ENCODE peak calls at places on chromosome 9, in six cellular contexts. H is hepatocyte, L is LNCaP clone FGC, S is spleen, F is keratinocyte, B is psoas muscle. Z is an unnamed sample.
A peak's percentile ranks its signal among the peaks of the same experiment; 100 is the strongest.

GRCh38 chr9:133269537-133270357 is 5.3 kb downstream of the ABO start:
- DNase-seq in H (no peak), L (no peak), S (no peak), F (no peak), B (no peak), Z (no peak)

GRCh38 chr9:129319076-129319937 is 141.2 kb upstream of the IER5L start:
- DNase-seq in H (no peak), L (no peak), S (peak; percentile 67), F (no peak), B (no peak), Z (no peak)

GRCh38 chr9:93132287-93132927 is 1.6 kb downstream of the NINJ1 start:
- DNase-seq in H (no peak), L (peak; percentile 79), S (peak; percentile 84), F (no peak), B (no peak), Z (no peak)

GRCh38 chr9:100229561-100229960 is 123.2 kb downstream of the TEX10 start:
- DNase-seq in H (no peak), L (no peak), S (no peak), F (no peak), B (no peak), Z (no peak)

GRCh38 chr9:37283730-37284235 is 138.7 kb upstream of the GRHPR start:
- DNase-seq in H (no peak), L (no peak), S (no peak), F (no peak), B (no peak), Z (peak; percentile 35)

GRCh38 chr9:126337690-126338426 is 11.2 kb downstream of the MVB12B start:
- DNase-seq in H (no peak), L (no peak), S (no peak), F (no peak), B (no peak), Z (no peak)

GRCh38 chr9:1120500-1120899 is 70.3 kb downstream of the DMRT2 start:
- DNase-seq in H (no peak), L (no peak), S (no peak), F (no peak), B (no peak), Z (no peak)

GRCh38 chr9:2340046-2340760 is 281.4 kb upstream of the VLDLR start:
- DNase-seq in H (no peak), L (no peak), S (no peak), F (peak; percentile 59), B (no peak), Z (no peak)

GRCh38 chr9:115941561-115942315 is 211.9 kb upstream of the PAPPA start:
- DNase-seq in H (no peak), L (no peak), S (no peak), F (no peak), B (no peak), Z (no peak)

GRCh38 chr9:135249191-135249590 is 161.7 kb downstream of the OLFM1 start:
- DNase-seq in H (no peak), L (no peak), S (peak; percentile 52), F (no peak), B (peak; percentile 3), Z (no peak)

GRCh38 chr9:97389249-97389648 is 22.6 kb upstream of the TDRD7 start:
- DNase-seq in H (no peak), L (no peak), S (no peak), F (no peak), B (no peak), Z (no peak)

GRCh38 chr9:97386733-97387503 is 25.0 kb upstream of the TDRD7 start:
- DNase-seq in H (peak; percentile 83), L (no peak), S (peak; percentile 86), F (no peak), B (peak; percentile 62), Z (peak; percentile 33)

GRCh38 chr9:97388721-97389238 is 23.1 kb upstream of the TDRD7 start:
- DNase-seq in H (no peak), L (no peak), S (no peak), F (no peak), B (no peak), Z (no peak)

GRCh38 chr9:97387504-97387886 is 24.4 kb upstream of the TDRD7 start:
- DNase-seq in H (no peak), L (no peak), S (no peak), F (no peak), B (no peak), Z (no peak)

DNA sequence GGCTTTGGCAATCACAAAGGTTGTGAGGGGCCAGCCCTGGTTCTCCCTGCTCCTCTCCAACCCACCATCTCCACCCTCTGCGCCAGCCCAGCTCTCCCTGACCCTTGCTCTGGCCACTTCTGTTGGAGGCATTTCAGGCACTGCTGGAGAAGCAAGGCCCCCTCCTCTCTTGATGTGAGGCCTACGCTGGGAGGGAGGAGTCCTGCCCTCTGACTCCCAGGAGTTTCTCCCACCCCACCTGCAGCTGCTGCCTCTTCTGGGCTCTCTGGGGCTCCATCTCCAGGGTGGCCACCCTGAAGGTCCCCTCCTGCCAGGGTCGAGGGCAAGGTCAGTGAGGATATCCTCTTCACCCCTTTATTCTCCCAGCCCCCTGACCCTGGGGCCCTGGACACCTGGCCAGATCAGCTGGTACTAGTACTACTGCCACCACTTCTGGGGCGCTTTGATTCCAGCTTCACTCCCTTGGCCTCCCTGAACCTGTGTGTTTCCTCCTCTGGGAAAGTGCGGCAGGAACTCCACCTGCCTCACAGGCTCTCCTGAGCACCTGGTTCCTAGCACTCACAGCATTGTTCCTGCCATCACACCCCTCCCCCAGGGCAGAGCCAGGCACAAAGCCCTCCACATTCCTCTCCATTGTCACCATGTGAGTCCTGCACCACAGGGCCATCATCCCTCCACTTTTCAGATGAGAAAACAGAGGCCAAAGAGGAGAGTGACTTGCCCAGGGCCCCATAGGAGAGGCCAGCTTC is 23.8 kb upstream of the TDRD7 start:
- DNase-seq in H (no peak), L (no peak), S (no peak), F (no peak), B (no peak), Z (no peak)
- TF ChIP-seq CTCF in H (no peak), L (no peak), S (no peak), F (no peak), B (no peak), Z (no peak)

GRCh38 chr9:127424669-127424986 is 446 bp downstream of the ZNF79 start:
- DNase-seq in H (peak; percentile 50), L (no peak), S (no peak), F (no peak), B (no peak), Z (no peak)
- TF ChIP-seq CTCF in H (no peak), L (peak; percentile 35), S (no peak), F (no peak), B (no peak), Z (no peak)

DNA sequence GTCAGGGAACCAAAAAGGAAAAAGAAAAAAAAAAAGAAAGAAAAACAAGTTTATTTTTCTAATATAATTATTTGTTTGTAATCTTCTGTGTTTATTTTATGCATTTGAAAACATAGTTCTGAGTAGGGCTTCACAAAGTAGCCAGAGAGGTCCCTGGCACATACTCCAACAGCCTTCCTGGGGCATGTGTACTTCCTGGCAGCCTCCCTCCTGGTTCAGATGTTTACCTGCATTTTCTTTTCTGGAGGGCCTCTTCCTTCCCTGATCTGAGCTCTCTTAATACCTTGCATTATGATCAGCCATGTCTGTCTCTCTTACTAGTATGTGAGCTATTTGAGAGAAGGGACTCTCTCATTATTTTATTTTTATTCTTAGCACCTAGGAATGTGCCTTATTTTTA is 361.8 kb downstream of the KDM4C start:
- DNase-seq in H (no peak), L (no peak), S (no peak), F (no peak), B (no peak), Z (no peak)
- TF ChIP-seq CTCF in H (no peak), L (no peak), S (no peak), F (no peak), B (no peak), Z (no peak)

GRCh38 chr9:87148391-87149237 is 201.3 kb upstream of the GAS1 start:
- DNase-seq in H (peak; percentile 86), L (no peak), S (peak; percentile 77), F (no peak), B (peak; percentile 88), Z (peak; percentile 72)
- TF ChIP-seq CTCF in H (peak; percentile 20), L (no peak), S (no peak), F (no peak), B (no peak), Z (peak; percentile 37)

GRCh38 chr9:6904366-6904765 is 146.6 kb downstream of the KDM4C start:
- DNase-seq in H (no peak), L (no peak), S (no peak), F (no peak), B (no peak), Z (no peak)
- TF ChIP-seq CTCF in H (no peak), L (no peak), S (no peak), F (no peak), B (no peak), Z (no peak)

DNA sequence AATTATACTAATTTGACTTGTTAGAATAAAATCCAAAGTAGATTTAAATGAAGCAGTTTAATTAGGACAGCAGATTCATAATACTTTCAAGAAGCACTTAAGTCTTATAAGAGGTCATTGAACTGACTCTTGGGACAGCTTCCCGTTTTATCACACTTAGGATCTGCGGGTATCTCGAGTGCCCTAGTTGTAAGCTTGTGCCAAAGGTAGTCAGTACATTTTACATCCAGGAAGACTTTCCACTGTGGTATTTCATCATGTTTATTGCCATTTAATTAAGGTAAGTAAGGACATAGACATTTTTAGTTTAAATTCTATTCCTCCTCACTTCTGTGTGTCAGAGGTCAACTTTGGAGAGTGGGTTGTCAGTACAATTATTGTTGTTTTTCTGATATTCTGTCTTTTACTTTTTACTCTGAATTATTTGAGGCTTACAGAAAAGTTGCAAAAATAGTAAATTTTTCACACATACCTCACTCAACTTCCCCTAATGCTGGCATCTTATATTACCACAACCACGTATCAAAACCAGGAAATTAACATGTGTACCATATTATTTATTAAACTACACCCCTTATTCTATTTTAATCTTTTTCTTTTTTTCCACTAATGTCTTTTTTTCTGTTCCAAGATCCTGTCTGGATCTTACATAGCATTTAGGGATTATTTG is 7.5 kb upstream of the ZNF367 start:
- DNase-seq in H (no peak), L (no peak), S (no peak), F (no peak), B (no peak), Z (no peak)
- TF ChIP-seq CTCF in H (no peak), L (no peak), S (no peak), F (no peak), B (no peak), Z (no peak)